ENCODE peak calls at places on chromosome 6, in nine cellular contexts. Y, X, P, V, T, Q, B, E and R are unnamed samples.

GRCh38 chr6:41767112-41767946 is 12.4 kb downstream of the FRS3 start:
- DNase-seq in B (no peak), E (no peak), Q (no peak), P (no peak), X (no peak), V (peak), Y (no peak), T (no peak), R (peak)

GRCh38 chr6:25083784-25084507 is 148.2 kb upstream of the RIPOR2 start:
- DNase-seq in Q (no peak), E (no peak), V (no peak), Y (no peak), P (no peak), T (no peak), X (no peak), B (no peak), R (no peak)

GRCh38 chr6:12645941-12646340 is 70.6 kb upstream of the PHACTR1 start:
- DNase-seq in B (no peak), T (no peak), X (no peak), Q (no peak), P (no peak), E (no peak), V (no peak), Y (no peak), R (no peak)

GRCh38 chr6:81801489-81801888 is 49.0 kb upstream of the TENT5A start:
- DNase-seq in X (no peak), V (no peak), Y (no peak), Q (no peak), T (no peak), B (no peak), P (no peak), E (no peak), R (no peak)

GRCh38 chr6:110513001-110513400 is 36.6 kb upstream of the SLC22A16 start:
- DNase-seq in V (no peak), Q (no peak), B (no peak), P (no peak), T (no peak), E (no peak), Y (no peak), X (no peak), R (no peak)

GRCh38 chr6:31728767-31729514 is at the start of gene DDAH2:
- DNase-seq in X (no peak), V (peak), Q (no peak), B (no peak), Y (no peak), P (no peak), E (no peak), T (no peak), R (no peak)

GRCh38 chr6:132931937-132932336 is 117.6 kb downstream of the RPS12 start:
- DNase-seq in T (no peak), Y (no peak), X (no peak), Q (no peak), V (peak), P (no peak), E (no peak), B (no peak), R (peak)

GRCh38 chr6:52672422-52673025 is 1.6 kb downstream of the TMEM14A start:
- DNase-seq in Y (no peak), E (no peak), V (no peak), X (no peak), Q (no peak), B (no peak), P (no peak), T (no peak), R (no peak)

GRCh38 chr6:41097467-41098090 is 24.8 kb downstream of the NFYA start:
- DNase-seq in V (no peak), T (no peak), Q (no peak), E (peak), B (no peak), P (no peak), X (no peak), Y (no peak), R (peak)

GRCh38 chr6:155782320-155782730 is 326.7 kb upstream of the NOX3 start:
- DNase-seq in P (no peak), Q (no peak), B (no peak), Y (no peak), E (peak), T (no peak), V (no peak), X (no peak), R (peak)